ENCODE peak calls at places on chromosomes 5 and 9, in eight cellular contexts. B is fibroblast of lung, A is tibial artery, Q is PC-3, Z is fibroblast of mammary gland, D is AG04450, H is uterus, S is GM06990. M is an unnamed sample.

GRCh38 chr5:96327728-96328127 is 105.3 kb downstream of the PCSK1 start:
- DNase-seq in B (no peak), A (no peak), Q (no peak), Z (no peak), D (no peak), H (no peak), S (no peak), M (no peak)

GRCh38 chr5:146877178-146877681 is 1.3 kb downstream of the PPP2R2B start:
- DNase-seq in B (no peak), A (no peak), Q (no peak), Z (no peak), D (no peak), H (no peak), S (no peak), M (no peak)

GRCh38 chr9:131545003-131545785 is at the start of gene PRRT1B:
- DNase-seq in B (no peak), A (no peak), Q (peak), Z (no peak), D (no peak), H (no peak), S (no peak), M (no peak)

GRCh38 chr5:97388794-97389193 is 205.7 kb upstream of the RIOK2 start:
- DNase-seq in B (no peak), A (no peak), Q (peak), Z (peak), D (no peak), H (no peak), S (no peak), M (no peak)

GRCh38 chr5:94691270-94691669 is 72.8 kb downstream of the SLF1 start:
- DNase-seq in B (no peak), A (no peak), Q (no peak), Z (no peak), D (no peak), H (no peak), S (no peak), M (no peak)

GRCh38 chr9:95836072-95836471 is 39.4 kb upstream of the ERCC6L2 start:
- DNase-seq in B (no peak), A (no peak), Q (no peak), Z (no peak), D (no peak), H (no peak), S (no peak), M (no peak)

GRCh38 chr9:38335686-38336085 is 56.8 kb upstream of the ALDH1B1 start:
- DNase-seq in B (no peak), A (no peak), Q (no peak), Z (no peak), D (no peak), H (no peak), S (no peak), M (no peak)

GRCh38 chr9:87285183-87285582 is 212.5 kb upstream of the DAPK1 start:
- DNase-seq in B (no peak), A (no peak), Q (no peak), Z (no peak), D (no peak), H (no peak), S (no peak), M (no peak)

GRCh38 chr5:137254153-137254552 is 245.0 kb downstream of the SPOCK1 start:
- DNase-seq in B (no peak), A (no peak), Q (no peak), Z (peak), D (no peak), H (peak), S (no peak), M (peak)

GRCh38 chr9:21801683-21802417 is 586 bp upstream of the MTAP start:
- DNase-seq in B (peak), A (peak), Q (peak), Z (peak), D (peak), H (peak), S (peak), M (no peak)

GRCh38 chr5:53200309-53200708 is 90.8 kb upstream of the MOCS2 start:
- DNase-seq in B (no peak), A (no peak), Q (no peak), Z (no peak), D (no peak), H (no peak), S (no peak), M (no peak)

GRCh38 chr9:120886490-120886967 is 9.5 kb upstream of the PHF19 start:
- DNase-seq in B (peak), A (no peak), Q (peak), Z (peak), D (no peak), H (no peak), S (no peak), M (no peak)

GRCh38 chr5:51382759-51383493 is at the start of gene ISL1:
- DNase-seq in B (peak), A (no peak), Q (peak), Z (peak), D (no peak), H (peak), S (peak), M (peak)

GRCh38 chr5:80935811-80936385 is 24.3 kb upstream of the RASGRF2 start:
- DNase-seq in B (no peak), A (no peak), Q (peak), Z (no peak), D (no peak), H (no peak), S (no peak), M (no peak)

GRCh38 chr5:163571755-163572154 is 66.3 kb downstream of the MAT2B start:
- DNase-seq in B (peak), A (no peak), Q (peak), Z (peak), D (peak), H (no peak), S (no peak), M (peak)

GRCh38 chr5:64836190-64836750 is 67.5 kb downstream of the CWC27 start:
- DNase-seq in B (peak), A (no peak), Q (no peak), Z (no peak), D (no peak), H (no peak), S (no peak), M (no peak)

GRCh38 chr5:102720954-102721353 is 34.2 kb upstream of the PAM start:
- DNase-seq in B (peak), A (no peak), Q (no peak), Z (no peak), D (peak), H (no peak), S (no peak), M (no peak)

GRCh38 chr5:151034422-151035379 is 14.3 kb downstream of the GPX3 start:
- DNase-seq in B (no peak), A (no peak), Q (peak), Z (no peak), D (no peak), H (no peak), S (no peak), M (no peak)

GRCh38 chr9:109745335-109746283 is 34.4 kb upstream of the PALM2AKAP2 start:
- DNase-seq in B (peak), A (peak), Q (peak), Z (peak), D (peak), H (peak), S (no peak), M (no peak)

GRCh38 chr5:95018511-95018910 is 266.4 kb downstream of the MCTP1 start:
- DNase-seq in B (no peak), A (no peak), Q (no peak), Z (no peak), D (no peak), H (no peak), S (no peak), M (no peak)

GRCh38 chr9:123597926-123598556 is 242.0 kb downstream of the CRB2 start:
- DNase-seq in B (no peak), A (no peak), Q (no peak), Z (no peak), D (no peak), H (no peak), S (no peak), M (no peak)

GRCh38 chr5:124583469-124584350 is 162.7 kb downstream of the ZNF608 start:
- DNase-seq in B (peak), A (no peak), Q (peak), Z (peak), D (peak), H (no peak), S (peak), M (peak)

GRCh38 chr5:134140530-134141201 is 26.2 kb downstream of the TCF7 start:
- DNase-seq in B (peak), A (peak), Q (peak), Z (peak), D (peak), H (peak), S (peak), M (peak)

GRCh38 chr5:961711-962240 is 46.8 kb upstream of the NKD2 start:
- DNase-seq in B (no peak), A (no peak), Q (no peak), Z (no peak), D (no peak), H (no peak), S (no peak), M (no peak)

GRCh38 chr5:169694221-169694620 is 57.1 kb downstream of the DOCK2 start:
- DNase-seq in B (no peak), A (no peak), Q (no peak), Z (no peak), D (no peak), H (no peak), S (no peak), M (no peak)

GRCh38 chr5:5339257-5339656 is 83.2 kb upstream of the ICE1 start:
- DNase-seq in B (no peak), A (no peak), Q (no peak), Z (no peak), D (no peak), H (no peak), S (no peak), M (no peak)

GRCh38 chr9:68869020-68869419 is 144.9 kb downstream of the PRKACG start:
- DNase-seq in B (no peak), A (no peak), Q (no peak), Z (no peak), D (no peak), H (no peak), S (no peak), M (no peak)

GRCh38 chr9:137176302-137177182 is 4.7 kb upstream of the TMEM210 start:
- DNase-seq in B (peak), A (no peak), Q (peak), Z (peak), D (no peak), H (no peak), S (no peak), M (no peak)

GRCh38 chr5:17216176-17216973 is 1.1 kb upstream of the BASP1 start:
- DNase-seq in B (peak), A (peak), Q (peak), Z (peak), D (no peak), H (peak), S (peak), M (no peak)

GRCh38 chr9:124343533-124344290 is 71.5 kb downstream of the PSMB7 start:
- DNase-seq in B (no peak), A (no peak), Q (no peak), Z (no peak), D (no peak), H (no peak), S (peak), M (no peak)

GRCh38 chr5:108367679-108368334 is 14.1 kb downstream of the FBXL17 start:
- DNase-seq in B (no peak), A (no peak), Q (no peak), Z (no peak), D (no peak), H (no peak), S (no peak), M (no peak)

GRCh38 chr9:83535736-83536135 is 2.5 kb downstream of the FRMD3 start:
- DNase-seq in B (no peak), A (no peak), Q (no peak), Z (no peak), D (no peak), H (no peak), S (no peak), M (no peak)

GRCh38 chr5:66247176-66247960 is 103.3 kb downstream of the SREK1 start:
- DNase-seq in B (peak), A (no peak), Q (peak), Z (peak), D (peak), H (no peak), S (no peak), M (peak)

GRCh38 chr5:74765201-74765600 is 1.7 kb downstream of the GFM2 start:
- DNase-seq in B (no peak), A (no peak), Q (peak), Z (no peak), D (no peak), H (no peak), S (no peak), M (no peak)

DNA sequence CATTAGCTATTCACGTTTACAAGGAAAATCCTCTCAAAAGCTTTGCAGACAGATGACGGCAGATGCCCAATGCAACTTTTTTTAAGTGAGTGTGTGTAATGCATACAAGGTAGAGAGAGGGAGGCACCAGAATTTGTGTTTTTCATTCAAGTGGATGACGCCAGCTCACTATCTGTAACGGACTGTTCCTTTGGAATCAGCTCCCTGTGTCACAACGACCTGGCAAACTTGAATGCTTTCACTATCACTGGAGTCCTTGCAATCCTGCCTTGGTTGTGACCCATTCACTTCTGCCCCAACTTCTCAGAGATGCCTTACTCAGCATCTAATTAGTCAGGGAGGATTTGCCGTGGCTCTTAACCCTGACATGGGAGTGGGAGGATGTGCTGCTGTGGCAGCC is 148.5 kb downstream of the BNC2 start:
- DNase-seq in B (peak), A (peak), Q (no peak), Z (peak), D (no peak), H (peak), S (no peak), M (no peak)
- H3K4me3 ChIP-seq in B (no peak), A (peak), Q (no peak), Z (no peak), D (no peak), H (peak), S (no peak), M (no peak)

DNA sequence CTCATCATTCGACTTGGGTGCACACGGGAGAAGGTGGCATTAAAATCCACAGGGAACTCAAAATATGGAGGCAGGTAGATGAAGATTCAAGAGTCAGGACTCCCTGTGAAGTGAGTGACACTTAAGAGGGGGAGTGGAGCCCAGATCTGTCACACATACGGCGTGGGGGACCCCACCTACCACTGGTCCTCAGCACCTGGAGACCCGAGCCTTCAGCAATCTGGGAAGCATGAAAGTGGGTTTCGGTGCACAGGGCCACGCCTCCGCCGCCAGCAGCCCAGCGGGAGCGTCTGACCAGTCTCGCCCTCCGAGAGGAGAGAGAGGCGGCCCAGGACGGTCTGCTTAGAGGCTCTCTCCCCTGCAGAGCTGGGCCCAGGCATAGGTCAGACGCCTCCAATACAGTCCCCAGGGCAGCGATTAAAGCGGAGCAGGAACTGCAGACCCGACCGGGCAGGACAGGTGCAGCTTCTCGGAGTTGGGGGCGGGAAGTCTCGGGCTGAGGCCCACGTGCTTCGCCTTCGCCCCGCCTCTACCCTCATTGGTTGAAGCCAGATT is 639 bp upstream of the SLC2A8 start:
- DNase-seq in B (no peak), A (peak), Q (no peak), Z (no peak), D (no peak), H (no peak), S (no peak), M (no peak)
- TF ChIP-seq CTCF in B (no peak), A (no peak), Q (no peak), Z (no peak), D (no peak), H (no peak), S (no peak), M (no peak)

GRCh38 chr9:20568406-20568805 is 53.9 kb downstream of the MLLT3 start:
- DNase-seq in B (no peak), A (no peak), Q (no peak), Z (no peak), D (no peak), H (no peak), S (no peak), M (no peak)
- H3K4me3 ChIP-seq in B (no peak), A (no peak), Q (no peak), Z (no peak), D (no peak), H (no peak), S (no peak), M (no peak)

GRCh38 chr9:30925126-30925525 is 1459.3 kb upstream of the ACO1 start:
- DNase-seq in B (no peak), A (no peak), Q (no peak), Z (no peak), D (no peak), H (no peak), S (no peak), M (no peak)
- TF ChIP-seq CTCF in B (no peak), A (no peak), Q (no peak), Z (no peak), D (no peak), H (no peak), S (no peak), M (no peak)

M was measured in AG09309.